ENCODE peak calls at places on chromosomes 3 and 15, in four cellular contexts. One of them, this sample, is unnamed.

GRCh38 chr3:129626744-129627349 is 20.4 kb upstream of the PLXND1 start:
- DNase-seq in psoas muscle: peak; percentile 96
- DNase-seq in ovary: peak; percentile 81
- DNase-seq in heart right ventricle: peak; percentile 97
- DNase-seq in this sample: peak; percentile 92

GRCh38 chr3:11770477-11771381 is 76.0 kb downstream of the TAMM41 start:
- DNase-seq in psoas muscle: peak; percentile 25
- DNase-seq in ovary: peak; percentile 33
- DNase-seq in heart right ventricle: no peak
- DNase-seq in this sample: peak; percentile 69

GRCh38 chr3:62095756-62096155 is 277.6 kb downstream of the FEZF2 start:
- DNase-seq in psoas muscle: no peak
- DNase-seq in ovary: no peak
- DNase-seq in heart right ventricle: no peak
- DNase-seq in this sample: no peak

GRCh38 chr3:30644615-30645014 is 38.2 kb downstream of the TGFBR2 start:
- DNase-seq in psoas muscle: peak; percentile 38
- DNase-seq in ovary: no peak
- DNase-seq in heart right ventricle: no peak
- DNase-seq in this sample: peak; percentile 19

GRCh38 chr3:44721231-44722102 is 8.0 kb upstream of the ZNF501 start:
- DNase-seq in psoas muscle: no peak
- DNase-seq in ovary: no peak
- DNase-seq in heart right ventricle: no peak
- DNase-seq in this sample: no peak

GRCh38 chr3:152019516-152019915 is 146.1 kb downstream of the SUCNR1 start:
- DNase-seq in psoas muscle: no peak
- DNase-seq in ovary: no peak
- DNase-seq in heart right ventricle: no peak
- DNase-seq in this sample: no peak

GRCh38 chr3:5055352-5056004 is 66.6 kb upstream of the ARL8B start:
- DNase-seq in psoas muscle: no peak
- DNase-seq in ovary: no peak
- DNase-seq in heart right ventricle: no peak
- DNase-seq in this sample: no peak

GRCh38 chr3:57803647-57804081 is 47.6 kb downstream of the SLMAP start:
- DNase-seq in psoas muscle: no peak
- DNase-seq in ovary: no peak
- DNase-seq in heart right ventricle: no peak
- DNase-seq in this sample: peak; percentile 64

GRCh38 chr15:68700395-68701123 is 120.1 kb downstream of the ANP32A start:
- DNase-seq in psoas muscle: peak; percentile 57
- DNase-seq in ovary: peak; percentile 75
- DNase-seq in heart right ventricle: peak; percentile 74
- DNase-seq in this sample: no peak

GRCh38 chr3:160707187-160707789 is 30.3 kb downstream of the ARL14 start:
- DNase-seq in psoas muscle: no peak
- DNase-seq in ovary: no peak
- DNase-seq in heart right ventricle: no peak
- DNase-seq in this sample: no peak

GRCh38 chr3:189349772-189350171 is 178.0 kb downstream of the TPRG1 start:
- DNase-seq in psoas muscle: no peak
- DNase-seq in ovary: no peak
- DNase-seq in heart right ventricle: no peak
- DNase-seq in this sample: no peak

GRCh38 chr15:29454506-29454905 is 184.9 kb upstream of the NSMCE3 start:
- DNase-seq in psoas muscle: no peak
- DNase-seq in ovary: no peak
- DNase-seq in heart right ventricle: no peak
- DNase-seq in this sample: no peak

GRCh38 chr3:56926513-56927282 is 124.9 kb upstream of the ARHGEF3 start:
- DNase-seq in psoas muscle: no peak
- DNase-seq in ovary: no peak
- DNase-seq in heart right ventricle: no peak
- DNase-seq in this sample: no peak

GRCh38 chr15:78018968-78019644 is 58.4 kb downstream of the TBC1D2B start:
- DNase-seq in psoas muscle: no peak
- DNase-seq in ovary: no peak
- DNase-seq in heart right ventricle: no peak
- DNase-seq in this sample: no peak

GRCh38 chr15:76588811-76589747 is 252.5 kb downstream of the ISL2 start:
- DNase-seq in psoas muscle: no peak
- DNase-seq in ovary: no peak
- DNase-seq in heart right ventricle: no peak
- DNase-seq in this sample: no peak

GRCh38 chr3:171753665-171754408 is 56.4 kb downstream of the PLD1 start:
- DNase-seq in psoas muscle: no peak
- DNase-seq in ovary: no peak
- DNase-seq in heart right ventricle: no peak
- DNase-seq in this sample: no peak

GRCh38 chr3:171760475-171760874 is 49.8 kb downstream of the PLD1 start:
- DNase-seq in psoas muscle: no peak
- DNase-seq in ovary: no peak
- DNase-seq in heart right ventricle: no peak
- DNase-seq in this sample: no peak

GRCh38 chr3:171755015-171755589 is 55.2 kb downstream of the PLD1 start:
- DNase-seq in psoas muscle: no peak
- DNase-seq in ovary: no peak
- DNase-seq in heart right ventricle: no peak
- DNase-seq in this sample: no peak

GRCh38 chr3:171758109-171758508 is 52.2 kb downstream of the PLD1 start:
- DNase-seq in psoas muscle: no peak
- DNase-seq in ovary: no peak
- DNase-seq in heart right ventricle: no peak
- DNase-seq in this sample: no peak

GRCh38 chr3:171757377-171758034 is 52.8 kb downstream of the PLD1 start:
- DNase-seq in psoas muscle: no peak
- DNase-seq in ovary: no peak
- DNase-seq in heart right ventricle: no peak
- DNase-seq in this sample: no peak
- H3K36me3 ChIP-seq in psoas muscle: no peaks in the 10 kb centered on the region
- H3K36me3 ChIP-seq in ovary: no peaks in the 10 kb centered on the region
- H3K36me3 ChIP-seq in heart right ventricle: no peaks in the 10 kb centered on the region
- H3K36me3 ChIP-seq in this sample: no peaks in the 10 kb centered on the region

DNA sequence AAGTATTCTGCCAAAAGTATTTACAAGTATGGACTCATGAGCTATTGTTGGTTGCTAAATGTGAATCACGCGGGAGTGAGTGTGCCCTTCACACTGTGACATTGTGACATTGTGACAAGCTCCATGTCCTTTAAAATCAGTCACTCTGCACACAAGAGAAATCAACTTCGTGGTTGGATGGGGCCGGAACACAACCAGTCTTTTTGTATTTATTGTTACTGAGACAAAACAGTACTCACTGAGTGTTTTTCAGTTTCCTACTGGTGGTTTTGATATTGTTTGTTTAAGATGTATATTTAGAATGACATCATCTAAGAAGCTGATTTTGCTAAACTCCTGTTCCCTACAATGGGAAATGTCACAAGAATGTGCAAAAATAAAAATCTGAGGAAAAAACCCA is 30.3 kb downstream of the SYNM start:
- DNase-seq in psoas muscle: no peak
- DNase-seq in ovary: no peak
- DNase-seq in heart right ventricle: no peak
- DNase-seq in this sample: no peak
- H3K4me1 ChIP-seq in psoas muscle: peaks cover 45% of the 10 kb centered on the region
- H3K4me1 ChIP-seq in ovary: no peaks in the 10 kb centered on the region
- H3K4me1 ChIP-seq in heart right ventricle: peaks cover 15% of the 10 kb centered on the region
- H3K4me1 ChIP-seq in this sample: no peaks in the 10 kb centered on the region

DNA sequence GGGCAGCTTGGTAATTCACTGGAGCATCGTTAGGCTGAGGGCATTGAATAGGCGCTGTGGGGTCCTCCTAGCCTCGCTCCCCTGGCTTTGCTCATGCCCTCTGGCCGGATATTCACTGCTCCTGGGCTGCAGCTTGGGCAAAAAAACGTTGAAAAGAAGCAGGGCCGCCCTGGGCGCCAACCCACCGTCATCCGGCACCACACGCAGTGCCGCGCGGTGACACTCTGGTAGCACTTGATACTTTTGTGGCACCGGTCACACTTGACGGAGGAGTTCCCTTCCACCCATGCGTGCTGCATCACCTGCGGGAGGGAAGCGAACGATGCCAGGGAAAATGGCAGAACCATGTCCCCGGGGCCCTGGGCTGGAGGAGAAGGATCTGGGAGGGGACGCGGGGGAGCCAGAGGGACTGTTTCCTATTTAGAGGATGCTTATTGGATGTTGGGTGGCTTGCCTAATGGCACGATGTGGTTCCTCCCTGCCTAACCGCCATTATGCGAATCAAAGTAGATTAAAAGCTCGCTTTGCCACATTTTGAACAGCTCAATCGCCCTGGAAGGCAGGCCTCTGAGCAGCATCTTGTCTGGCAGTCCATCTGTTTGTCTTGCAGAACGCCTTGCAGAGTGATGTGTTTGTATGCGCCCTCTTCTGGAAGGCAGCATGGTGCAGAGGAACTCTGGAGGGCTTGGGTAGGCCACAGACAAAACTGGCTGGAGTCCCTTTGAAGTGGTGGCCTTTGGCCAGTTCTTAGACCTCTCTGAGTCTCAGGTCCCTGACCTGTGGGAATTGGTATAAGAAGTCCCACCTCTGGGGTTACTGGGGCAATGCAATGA is 93.2 kb downstream of the DGKG start:
- DNase-seq in psoas muscle: no peak
- DNase-seq in ovary: no peak
- DNase-seq in heart right ventricle: no peak
- DNase-seq in this sample: no peak
- H3K27ac ChIP-seq in psoas muscle: no peak overlapping the region
- H3K27ac ChIP-seq in ovary: no peak overlapping the region
- H3K27ac ChIP-seq in heart right ventricle: no peak overlapping the region
- H3K27ac ChIP-seq in this sample: no peak overlapping the region

GRCh38 chr3:155919728-155920127 is 49.3 kb downstream of the GMPS start:
- DNase-seq in psoas muscle: no peak
- DNase-seq in ovary: no peak
- DNase-seq in heart right ventricle: no peak
- DNase-seq in this sample: no peak
- H3K36me3 ChIP-seq in psoas muscle: peaks cover 7% of the 10 kb centered on the region
- H3K36me3 ChIP-seq in ovary: no peaks in the 10 kb centered on the region
- H3K36me3 ChIP-seq in heart right ventricle: no peaks in the 10 kb centered on the region
- H3K36me3 ChIP-seq in this sample: no peaks in the 10 kb centered on the region

DNA sequence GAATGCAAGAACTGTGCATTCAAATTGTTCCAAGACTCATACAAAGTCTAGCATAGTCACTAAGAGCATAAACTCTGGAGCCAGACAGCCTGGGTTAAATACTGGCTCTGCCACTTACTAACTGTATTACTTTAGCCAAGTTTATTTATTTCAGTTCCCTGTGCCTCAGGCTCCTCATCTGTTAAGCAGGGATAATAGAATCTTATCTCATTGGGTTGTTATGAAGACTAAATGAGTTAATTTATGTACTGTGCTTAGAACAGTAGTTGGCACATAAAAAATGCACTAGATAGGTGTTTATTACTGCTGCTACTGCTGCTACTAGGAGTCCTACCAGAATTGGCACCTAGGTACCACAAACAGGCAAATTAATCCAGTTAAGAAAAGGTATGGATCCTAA is 45.9 kb downstream of the GSK3B start:
- DNase-seq in psoas muscle: no peak
- DNase-seq in ovary: no peak
- DNase-seq in heart right ventricle: no peak
- DNase-seq in this sample: no peak
- H3K4me1 ChIP-seq in psoas muscle: peaks cover 60% of the 10 kb centered on the region
- H3K4me1 ChIP-seq in ovary: peaks cover 1% of the 10 kb centered on the region
- H3K4me1 ChIP-seq in heart right ventricle: peaks cover 45% of the 10 kb centered on the region
- H3K4me1 ChIP-seq in this sample: no peaks in the 10 kb centered on the region

DNA sequence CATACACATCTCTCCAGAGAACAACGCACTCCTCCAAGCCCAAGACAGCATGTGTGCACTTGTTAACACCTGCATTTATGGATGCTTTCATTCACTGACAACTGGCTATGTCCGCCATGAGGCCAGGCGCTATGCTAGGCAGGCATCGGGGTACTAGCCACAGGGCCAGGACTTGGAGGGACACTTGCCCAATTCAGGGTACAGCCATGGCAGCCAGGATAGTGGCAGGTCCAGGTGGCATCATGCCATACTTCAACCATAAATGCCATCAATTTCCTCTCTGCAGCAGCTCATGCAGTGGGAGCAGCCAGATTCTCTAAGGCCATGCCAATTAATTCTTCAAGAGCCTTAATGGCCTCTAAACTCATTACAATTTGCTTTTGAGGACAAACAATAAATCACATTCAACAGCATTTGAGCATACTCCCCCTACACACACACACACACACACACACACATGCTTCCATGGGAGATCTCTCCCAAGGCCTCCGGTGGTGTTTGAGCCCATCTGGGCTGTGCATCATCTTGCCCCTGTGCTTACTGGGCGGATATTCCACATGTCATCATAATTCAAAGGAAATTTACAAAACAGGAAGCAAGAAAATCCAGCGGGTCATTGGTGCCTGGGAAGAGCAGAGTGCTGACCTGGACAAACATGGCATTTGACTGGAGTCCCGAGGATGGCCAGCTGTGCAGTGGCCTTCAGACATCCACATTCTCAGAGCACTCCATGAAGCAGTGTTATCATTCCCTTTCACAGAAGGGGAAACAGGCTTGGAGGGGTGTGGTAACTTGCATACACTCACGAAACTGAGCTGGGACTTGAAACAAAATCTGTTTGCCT is 109.1 kb downstream of the IQSEC1 start:
- DNase-seq in psoas muscle: peak; percentile 46
- DNase-seq in ovary: peak; percentile 64
- DNase-seq in heart right ventricle: no peak
- DNase-seq in this sample: no peak
- H3K27ac ChIP-seq in psoas muscle: peak overlapping the region; percentile 53
- H3K27ac ChIP-seq in ovary: no peak overlapping the region
- H3K27ac ChIP-seq in heart right ventricle: no peak overlapping the region
- H3K27ac ChIP-seq in this sample: peak overlapping the region; percentile 33

GRCh38 chr15:48796930-48797329 is 13.9 kb downstream of the CEP152 start:
- DNase-seq in psoas muscle: no peak
- DNase-seq in ovary: no peak
- DNase-seq in heart right ventricle: no peak
- DNase-seq in this sample: no peak

GRCh38 chr15:48798319-48798718 is 12.6 kb downstream of the CEP152 start:
- DNase-seq in psoas muscle: no peak
- DNase-seq in ovary: no peak
- DNase-seq in heart right ventricle: no peak
- DNase-seq in this sample: no peak

GRCh38 chr15:48794697-48795134 is 16.2 kb downstream of the CEP152 start:
- DNase-seq in psoas muscle: no peak
- DNase-seq in ovary: no peak
- DNase-seq in heart right ventricle: no peak
- DNase-seq in this sample: no peak

GRCh38 chr15:48796521-48796920 is 14.3 kb downstream of the CEP152 start:
- DNase-seq in psoas muscle: no peak
- DNase-seq in ovary: no peak
- DNase-seq in heart right ventricle: no peak
- DNase-seq in this sample: no peak

GRCh38 chr15:48795901-48796300 is 15.0 kb downstream of the CEP152 start:
- DNase-seq in psoas muscle: no peak
- DNase-seq in ovary: no peak
- DNase-seq in heart right ventricle: no peak
- DNase-seq in this sample: no peak
- H3K36me3 ChIP-seq in psoas muscle: no peaks in the 10 kb centered on the region
- H3K36me3 ChIP-seq in ovary: no peaks in the 10 kb centered on the region
- H3K36me3 ChIP-seq in heart right ventricle: no peaks in the 10 kb centered on the region
- H3K36me3 ChIP-seq in this sample: no peaks in the 10 kb centered on the region

GRCh38 chr3:141070229-141070628 is 19.1 kb downstream of the SPSB4 start:
- DNase-seq in psoas muscle: no peak
- DNase-seq in ovary: no peak
- DNase-seq in heart right ventricle: no peak
- DNase-seq in this sample: no peak
- H3K4me1 ChIP-seq in psoas muscle: no peaks in the 10 kb centered on the region
- H3K4me1 ChIP-seq in ovary: no peaks in the 10 kb centered on the region
- H3K4me1 ChIP-seq in heart right ventricle: no peaks in the 10 kb centered on the region
- H3K4me1 ChIP-seq in this sample: peaks cover 27% of the 10 kb centered on the region

This sample was measured in pancreas.